ENCODE peak calls at places on chromosomes 12 and 14, in nine cellular contexts. Y, O, T, U, R, A, V, L and W are unnamed samples.

GRCh38 chr12:95608252-95609033 is 57.2 kb upstream of the USP44 start:
- DNase-seq in Y (no peak), O (no peak), T (no peak), U (no peak), R (no peak), A (peak; percentile 74), V (no peak), L (no peak), W (peak; percentile 91)

GRCh38 chr14:38618514-38618913 is 362.6 kb upstream of the CLEC14A start:
- DNase-seq in Y (no peak), O (peak; percentile 2), T (no peak), U (no peak), R (no peak), A (no peak), V (no peak), L (no peak), W (no peak)

GRCh38 chr14:90381011-90381790 is 15.6 kb upstream of the CALM1 start:
- DNase-seq in Y (no peak), O (no peak), T (peak; percentile 25), U (no peak), R (no peak), A (no peak), V (no peak), L (no peak), W (no peak)

GRCh38 chr14:60757617-60758016 is 23.1 kb downstream of the MNAT1 start:
- DNase-seq in Y (no peak), O (no peak), T (no peak), U (peak; percentile 22), R (no peak), A (peak; percentile 92), V (no peak), L (no peak), W (peak; percentile 98)

GRCh38 chr14:94322648-94323570 is at the start of gene SERPINA6:
- DNase-seq in Y (no peak), O (peak; percentile 40), T (no peak), U (peak; percentile 94), R (no peak), A (no peak), V (no peak), L (no peak), W (no peak)

GRCh38 chr12:118164798-118165486 is 29.0 kb downstream of the PEBP1 start:
- DNase-seq in Y (no peak), O (peak; percentile 23), T (peak; percentile 23), U (peak; percentile 68), R (no peak), A (peak; percentile 13), V (no peak), L (no peak), W (peak; percentile 65)

GRCh38 chr12:47082283-47082962 is 2.7 kb upstream of the AMIGO2 start:
- DNase-seq in Y (no peak), O (no peak), T (no peak), U (no peak), R (no peak), A (no peak), V (no peak), L (no peak), W (no peak)

GRCh38 chr14:65069874-65070709 is 32.2 kb downstream of the MAX start:
- DNase-seq in Y (no peak), O (no peak), T (peak; percentile 81), U (peak; percentile 59), R (no peak), A (no peak), V (no peak), L (no peak), W (peak; percentile 64)